ENCODE peak calls at places on chromosomes 5 and 9, in eight cellular contexts. A is upper lobe of left lung; G is retinal pigment epithelial cell; K is spleen; N is CD8-positive, alpha-beta T cell; S is fibroblast of lung; V is suprapubic skin; D is heart right ventricle. M is an unnamed sample.

GRCh38 chr5:10656176-10656830 is 92.4 kb downstream of the ANKRD33B start:
- DNase-seq in A (no peak), G (no peak), K (no peak), N (no peak), S (no peak), V (no peak), D (no peak), M (no peak)

GRCh38 chr5:113164016-113164415 is 187.4 kb downstream of the DCP2 start:
- DNase-seq in A (no peak), G (no peak), K (no peak), N (no peak), S (no peak), V (no peak), D (no peak), M (no peak)

GRCh38 chr5:116097301-116097700 is 12.5 kb downstream of the COMMD10 start:
- DNase-seq in A (no peak), G (peak), K (no peak), N (no peak), S (no peak), V (no peak), D (no peak), M (no peak)

GRCh38 chr5:42950466-42951168 is 89.5 kb downstream of the ANXA2R start:
- DNase-seq in A (no peak), G (peak), K (no peak), N (peak), S (peak), V (peak), D (peak), M (peak)

GRCh38 chr5:59988396-59988795 is 94.9 kb upstream of the PDE4D start:
- DNase-seq in A (no peak), G (no peak), K (no peak), N (no peak), S (no peak), V (no peak), D (no peak), M (no peak)

GRCh38 chr9:76230961-76231360 is 163.3 kb downstream of the RFK start:
- DNase-seq in A (no peak), G (no peak), K (no peak), N (no peak), S (no peak), V (no peak), D (no peak), M (no peak)

GRCh38 chr5:54325610-54326311 is 15.4 kb upstream of the ARL15 start:
- DNase-seq in A (no peak), G (no peak), K (no peak), N (no peak), S (no peak), V (no peak), D (no peak), M (no peak)

GRCh38 chr9:15873573-15874177 is 320.8 kb downstream of the CCDC171 start:
- DNase-seq in A (no peak), G (peak), K (no peak), N (no peak), S (peak), V (no peak), D (no peak), M (no peak)

GRCh38 chr9:77291714-77292113 is 114.4 kb downstream of the VPS13A start:
- DNase-seq in A (no peak), G (peak), K (no peak), N (no peak), S (peak), V (no peak), D (no peak), M (no peak)

GRCh38 chr5:16437974-16438373 is 27.6 kb downstream of the ZNF622 start:
- DNase-seq in A (no peak), G (no peak), K (no peak), N (no peak), S (no peak), V (no peak), D (no peak), M (no peak)

GRCh38 chr5:102869230-102869629 is 114.1 kb downstream of the PAM start:
- DNase-seq in A (no peak), G (no peak), K (no peak), N (no peak), S (no peak), V (no peak), D (no peak), M (no peak)

GRCh38 chr5:109876030-109876726 is 186.5 kb downstream of the MAN2A1 start:
- DNase-seq in A (no peak), G (no peak), K (no peak), N (no peak), S (no peak), V (no peak), D (no peak), M (no peak)

GRCh38 chr5:131281868-131282234 is 18.0 kb downstream of the CDC42SE2 start:
- DNase-seq in A (no peak), G (no peak), K (no peak), N (no peak), S (no peak), V (no peak), D (no peak), M (no peak)

GRCh38 chr5:149383399-149383798 is 4.3 kb upstream of the IL17B start:
- DNase-seq in A (no peak), G (no peak), K (no peak), N (no peak), S (peak), V (no peak), D (peak), M (no peak)

GRCh38 chr9:89144242-89144641 is 34.4 kb downstream of the SHC3 start:
- DNase-seq in A (no peak), G (no peak), K (no peak), N (no peak), S (no peak), V (no peak), D (no peak), M (no peak)

GRCh38 chr5:80703747-80704146 is 49.0 kb upstream of the DHFR start:
- DNase-seq in A (no peak), G (no peak), K (no peak), N (no peak), S (no peak), V (no peak), D (no peak), M (no peak)

GRCh38 chr9:90455316-90455715 is 187.3 kb downstream of the DIRAS2 start:
- DNase-seq in A (no peak), G (no peak), K (no peak), N (no peak), S (no peak), V (no peak), D (no peak), M (no peak)

GRCh38 chr9:113011911-113012381 is at the start of gene ZNF883:
- DNase-seq in A (peak), G (peak), K (peak), N (peak), S (peak), V (no peak), D (peak), M (no peak)

GRCh38 chr5:170632266-170632984 is 128.6 kb downstream of the KCNIP1 start:
- DNase-seq in A (peak), G (no peak), K (peak), N (no peak), S (no peak), V (no peak), D (no peak), M (no peak)

GRCh38 chr9:91043041-91043740 is 241.6 kb downstream of the SYK start:
- DNase-seq in A (peak), G (no peak), K (no peak), N (no peak), S (no peak), V (peak), D (no peak), M (no peak)

GRCh38 chr9:15468113-15468512 is 42.7 kb downstream of the PSIP1 start:
- DNase-seq in A (no peak), G (no peak), K (no peak), N (no peak), S (peak), V (no peak), D (no peak), M (no peak)

GRCh38 chr9:130034570-130034969 is 8.4 kb downstream of the FNBP1 start:
- DNase-seq in A (no peak), G (no peak), K (no peak), N (no peak), S (peak), V (no peak), D (no peak), M (no peak)

GRCh38 chr5:133735346-133735745 is 123.0 kb upstream of the FSTL4 start:
- DNase-seq in A (no peak), G (no peak), K (no peak), N (no peak), S (peak), V (no peak), D (no peak), M (no peak)

GRCh38 chr9:70021026-70021571 is 22.5 kb upstream of the MAMDC2 start:
- DNase-seq in A (no peak), G (no peak), K (no peak), N (no peak), S (peak), V (no peak), D (no peak), M (no peak)

GRCh38 chr9:112556497-112557085 is 70.0 kb downstream of the KIAA1958 start:
- DNase-seq in A (no peak), G (peak), K (no peak), N (no peak), S (peak), V (no peak), D (no peak), M (no peak)

GRCh38 chr5:172871982-172872381 is 37.9 kb downstream of the ERGIC1 start:
- DNase-seq in A (no peak), G (no peak), K (peak), N (no peak), S (no peak), V (no peak), D (no peak), M (no peak)

GRCh38 chr5:31916327-31916726 is 257.8 kb downstream of the GOLPH3 start:
- DNase-seq in A (no peak), G (no peak), K (no peak), N (no peak), S (no peak), V (peak), D (no peak), M (no peak)

GRCh38 chr5:131749138-131749537 is 47.7 kb downstream of the FNIP1 start:
- DNase-seq in A (no peak), G (no peak), K (no peak), N (no peak), S (peak), V (no peak), D (no peak), M (no peak)

GRCh38 chr9:77021289-77021927 is 2.0 kb downstream of the FOXB2 start:
- DNase-seq in A (no peak), G (no peak), K (no peak), N (no peak), S (peak), V (no peak), D (no peak), M (no peak)

GRCh38 chr9:127921592-127922120 is 4.8 kb upstream of the ST6GALNAC4 start:
- DNase-seq in A (peak), G (no peak), K (peak), N (peak), S (peak), V (no peak), D (peak), M (peak)

GRCh38 chr5:35360671-35361070 is 130.4 kb upstream of the PRLR start:
- DNase-seq in A (no peak), G (no peak), K (no peak), N (no peak), S (no peak), V (no peak), D (no peak), M (no peak)

GRCh38 chr9:33372900-33373299 is 29.5 kb downstream of the AQP7 start:
- DNase-seq in A (no peak), G (no peak), K (peak), N (no peak), S (no peak), V (no peak), D (no peak), M (no peak)

GRCh38 chr5:108380531-108381021 is 1.3 kb downstream of the FBXL17 start:
- DNase-seq in A (peak), G (no peak), K (peak), N (peak), S (peak), V (peak), D (peak), M (peak)

GRCh38 chr5:143355710-143356109 is 47.8 kb downstream of the NR3C1 start:
- DNase-seq in A (no peak), G (peak), K (peak), N (peak), S (peak), V (peak), D (peak), M (no peak)

GRCh38 chr5:142637871-142638270 is 48.0 kb downstream of the FGF1 start:
- DNase-seq in A (no peak), G (no peak), K (no peak), N (no peak), S (no peak), V (no peak), D (no peak), M (no peak)

GRCh38 chr5:131550606-131551005 is 84.4 kb downstream of the RAPGEF6 start:
- DNase-seq in A (no peak), G (no peak), K (no peak), N (no peak), S (no peak), V (no peak), D (no peak), M (no peak)

GRCh38 chr5:72543365-72543764 is 36.2 kb upstream of the ZNF366 start:
- DNase-seq in A (no peak), G (no peak), K (no peak), N (no peak), S (peak), V (no peak), D (no peak), M (no peak)

GRCh38 chr9:34995288-34996060 is 5.9 kb downstream of the DNAJB5 start:
- DNase-seq in A (no peak), G (no peak), K (no peak), N (no peak), S (peak), V (peak), D (no peak), M (no peak)

GRCh38 chr9:114035221-114035844 is 42.8 kb downstream of the AMBP start:
- DNase-seq in A (peak), G (no peak), K (peak), N (no peak), S (no peak), V (peak), D (no peak), M (no peak)

GRCh38 chr5:159441441-159441840 is 111.2 kb upstream of the IL12B start:
- DNase-seq in A (no peak), G (no peak), K (no peak), N (no peak), S (no peak), V (no peak), D (peak), M (no peak)
- TF ChIP-seq CTCF in A (no peak), G (peak), K (no peak), N (no peak), S (no peak), V (no peak), D (no peak), M (no peak)

GRCh38 chr5:1886634-1887399 is 4.1 kb upstream of the IRX4 start:
- DNase-seq in A (no peak), G (no peak), K (peak), N (no peak), S (no peak), V (no peak), D (no peak), M (no peak)
- TF ChIP-seq CTCF in A (no peak), G (no peak), K (no peak), N (no peak), S (no peak), V (no peak), D (no peak), M (no peak)

GRCh38 chr5:173925449-173926071 is 37.4 kb downstream of the CPEB4 start:
- DNase-seq in A (no peak), G (no peak), K (peak), N (peak), S (peak), V (no peak), D (peak), M (no peak)
- TF ChIP-seq CTCF in A (peak), G (peak), K (peak), N (peak), S (peak), V (no peak), D (no peak), M (peak)

GRCh38 chr5:61504143-61504542 is 172.1 kb downstream of the ZSWIM6 start:
- DNase-seq in A (no peak), G (no peak), K (no peak), N (no peak), S (no peak), V (no peak), D (no peak), M (no peak)
- TF ChIP-seq CTCF in A (no peak), G (no peak), K (no peak), N (no peak), S (no peak), V (no peak), D (no peak), M (no peak)

DNA sequence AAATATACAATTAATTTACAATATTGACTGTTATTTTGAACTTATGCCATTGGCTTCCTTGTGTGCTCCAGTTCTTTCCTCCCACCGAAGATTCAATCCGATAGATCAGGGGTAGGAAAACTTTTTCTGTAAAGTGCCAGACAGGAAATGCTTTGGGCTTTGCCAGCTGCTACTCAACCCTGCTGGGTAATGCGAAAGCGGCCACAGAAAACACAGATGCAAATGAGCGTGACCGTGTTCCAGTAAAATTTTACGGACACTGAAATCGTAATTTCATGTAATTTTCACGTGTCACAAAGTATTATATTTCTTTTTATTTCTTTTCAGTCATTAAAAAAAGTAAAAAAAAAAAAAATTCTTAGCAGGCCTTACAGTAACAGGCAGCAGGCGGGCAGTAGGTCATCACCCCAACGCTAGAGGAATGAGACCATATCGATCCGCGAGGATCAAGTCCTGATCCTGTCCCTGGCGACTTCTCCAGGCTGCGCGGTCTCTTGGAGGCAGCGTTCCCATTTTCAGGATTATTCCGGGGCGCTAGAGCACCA is 604 bp downstream of the NMRK1 start:
- DNase-seq in A (no peak), G (no peak), K (no peak), N (no peak), S (peak), V (no peak), D (peak), M (peak)
- TF ChIP-seq CTCF in A (no peak), G (no peak), K (no peak), N (no peak), S (no peak), V (no peak), D (no peak), M (peak)

DNA sequence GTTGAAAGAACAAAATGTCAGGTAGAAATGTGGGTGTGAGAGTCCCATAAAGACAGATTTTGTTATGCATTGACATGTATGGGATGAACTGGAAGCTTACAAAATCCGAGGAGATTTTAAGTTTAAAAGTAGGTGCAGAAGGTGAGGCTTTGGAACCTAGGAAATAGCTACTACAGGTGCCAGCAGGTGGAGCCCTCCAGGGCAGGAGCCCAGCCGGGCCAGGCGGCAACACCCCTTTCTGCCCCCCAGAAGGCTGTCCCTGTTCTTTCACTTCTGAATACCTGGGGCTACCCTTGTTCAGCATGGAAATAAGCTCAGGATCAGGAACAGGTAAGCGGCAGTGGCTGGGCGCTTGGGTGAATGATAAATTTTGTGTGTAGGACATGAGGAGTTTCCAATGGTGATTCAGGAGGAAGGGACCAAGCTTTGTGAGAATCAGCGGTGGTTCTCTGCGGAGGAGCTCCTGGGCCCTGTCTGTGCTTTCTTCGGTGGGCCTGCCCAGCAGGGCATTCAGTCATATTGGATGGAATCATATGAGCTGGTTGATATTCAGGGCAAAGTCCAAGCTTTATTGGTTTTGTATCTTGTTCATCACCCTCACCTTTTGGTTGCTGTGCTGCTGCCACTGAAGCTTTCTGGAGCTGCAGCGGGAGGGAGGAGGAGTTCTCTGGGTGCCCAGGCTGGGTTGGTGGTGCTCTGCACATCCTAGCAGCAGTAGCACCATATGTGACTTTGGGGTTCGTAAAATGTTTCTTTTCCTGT is 12.3 kb downstream of the PCBD2 start:
- DNase-seq in A (peak), G (no peak), K (no peak), N (no peak), S (no peak), V (no peak), D (no peak), M (no peak)
- TF ChIP-seq CTCF in A (no peak), G (peak), K (no peak), N (no peak), S (no peak), V (no peak), D (no peak), M (no peak)

DNA sequence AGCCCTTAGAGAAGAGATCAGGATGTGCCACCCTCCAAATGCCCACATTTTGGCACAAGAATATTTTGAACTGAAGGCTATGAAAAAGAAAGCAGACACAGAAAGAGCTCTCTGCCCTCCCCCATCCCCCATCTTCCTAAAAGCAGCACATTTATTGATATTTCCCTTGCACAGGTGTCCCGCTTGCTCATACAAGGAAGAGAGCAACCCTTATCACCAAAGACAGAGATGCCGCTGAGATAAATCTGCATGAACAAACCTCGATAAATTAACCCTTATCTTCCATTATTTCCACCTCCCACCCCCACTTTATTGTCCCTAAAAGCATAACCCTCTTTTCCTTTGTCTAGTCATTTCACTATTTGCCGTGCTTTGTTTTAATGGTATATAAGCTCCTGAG is 1.8 kb downstream of the SLC28A3 start:
- DNase-seq in A (no peak), G (no peak), K (no peak), N (no peak), S (no peak), V (no peak), D (no peak), M (no peak)
- TF ChIP-seq CTCF in A (no peak), G (no peak), K (no peak), N (no peak), S (no peak), V (no peak), D (no peak), M (no peak)

GRCh38 chr9:121048618-121049017 is 1.5 kb downstream of the C5 start:
- DNase-seq in A (no peak), G (no peak), K (no peak), N (no peak), S (no peak), V (no peak), D (no peak), M (no peak)
- TF ChIP-seq CTCF in A (no peak), G (no peak), K (no peak), N (no peak), S (no peak), V (no peak), D (no peak), M (no peak)

GRCh38 chr5:178545941-178546674 is 44.1 kb downstream of the COL23A1 start:
- DNase-seq in A (peak), G (no peak), K (peak), N (no peak), S (no peak), V (peak), D (no peak), M (no peak)

GRCh38 chr5:178547753-178548415 is 42.3 kb downstream of the COL23A1 start:
- DNase-seq in A (no peak), G (no peak), K (peak), N (no peak), S (no peak), V (peak), D (no peak), M (no peak)

GRCh38 chr5:178545156-178545555 is 45.0 kb downstream of the COL23A1 start:
- DNase-seq in A (no peak), G (no peak), K (peak), N (no peak), S (no peak), V (peak), D (no peak), M (no peak)

GRCh38 chr5:178547052-178547666 is 43.0 kb downstream of the COL23A1 start:
- DNase-seq in A (no peak), G (no peak), K (no peak), N (no peak), S (no peak), V (peak), D (no peak), M (no peak)

GRCh38 chr5:178546675-178547033 is 43.5 kb downstream of the COL23A1 start:
- DNase-seq in A (peak), G (no peak), K (peak), N (no peak), S (no peak), V (peak), D (peak), M (no peak)
- TF ChIP-seq CTCF in A (no peak), G (no peak), K (no peak), N (no peak), S (no peak), V (no peak), D (no peak), M (no peak)

GRCh38 chr9:101486693-101487442 is 46.8 kb upstream of the RNF20 start:
- DNase-seq in A (peak), G (no peak), K (peak), N (no peak), S (peak), V (peak), D (peak), M (no peak)
- TF ChIP-seq CTCF in A (no peak), G (peak), K (no peak), N (no peak), S (no peak), V (no peak), D (no peak), M (no peak)